ENCODE peak calls at places on chromosomes 16 and 17, in six cellular contexts. One of them, this sample, is unnamed.

GRCh38 chr16:66427036-66427446 is at the start of gene BEAN1:
- DNase-seq in cardiac muscle cell: peak; percentile 54
- DNase-seq in head of caudate nucleus: no peak
- DNase-seq in M059J: peak; percentile 33
- DNase-seq in activated naive CD8-positive, alpha-beta T cell treated with anti-CD3 and anti-CD28 coated beads, Interleukin-2, amount 50 U/mL, for 16 hours: no peak
- DNase-seq in stimulated activated CD4-positive, alpha-beta T cell treated with anti-CD3 and anti-CD28 coated beads, Interleukin-12 subunit alpha, Interleukin-12 subunit beta, amount 100 ng/mL, for 4 hours: no peak
- DNase-seq in this sample: peak; percentile 44

GRCh38 chr16:2026461-2027023 is at the start of gene NHERF2:
- DNase-seq in activated naive CD8-positive, alpha-beta T cell treated with anti-CD3 and anti-CD28 coated beads, Interleukin-2, amount 50 U/mL, for 16 hours: no peak
- DNase-seq in cardiac muscle cell: peak; percentile 31
- DNase-seq in stimulated activated CD4-positive, alpha-beta T cell treated with anti-CD3 and anti-CD28 coated beads, Interleukin-12 subunit alpha, Interleukin-12 subunit beta, amount 100 ng/mL, for 4 hours: no peak
- DNase-seq in head of caudate nucleus: no peak
- DNase-seq in M059J: no peak
- DNase-seq in this sample: peak; percentile 62

GRCh38 chr16:49826515-49826914 is 29.4 kb downstream of the ZNF423 start:
- DNase-seq in M059J: no peak
- DNase-seq in activated naive CD8-positive, alpha-beta T cell treated with anti-CD3 and anti-CD28 coated beads, Interleukin-2, amount 50 U/mL, for 16 hours: no peak
- DNase-seq in head of caudate nucleus: no peak
- DNase-seq in stimulated activated CD4-positive, alpha-beta T cell treated with anti-CD3 and anti-CD28 coated beads, Interleukin-12 subunit alpha, Interleukin-12 subunit beta, amount 100 ng/mL, for 4 hours: no peak
- DNase-seq in cardiac muscle cell: no peak
- DNase-seq in this sample: peak; percentile 69

GRCh38 chr17:83151442-83152220 is 72.2 kb downstream of the METRNL start:
- DNase-seq in M059J: no peak
- DNase-seq in activated naive CD8-positive, alpha-beta T cell treated with anti-CD3 and anti-CD28 coated beads, Interleukin-2, amount 50 U/mL, for 16 hours: no peak
- DNase-seq in cardiac muscle cell: no peak
- DNase-seq in stimulated activated CD4-positive, alpha-beta T cell treated with anti-CD3 and anti-CD28 coated beads, Interleukin-12 subunit alpha, Interleukin-12 subunit beta, amount 100 ng/mL, for 4 hours: no peak
- DNase-seq in head of caudate nucleus: no peak
- DNase-seq in this sample: no peak

GRCh38 chr17:14741516-14741915 is 440.6 kb downstream of the HS3ST3B1 start:
- DNase-seq in activated naive CD8-positive, alpha-beta T cell treated with anti-CD3 and anti-CD28 coated beads, Interleukin-2, amount 50 U/mL, for 16 hours: no peak
- DNase-seq in cardiac muscle cell: peak; percentile 29
- DNase-seq in M059J: peak; percentile 31
- DNase-seq in head of caudate nucleus: no peak
- DNase-seq in stimulated activated CD4-positive, alpha-beta T cell treated with anti-CD3 and anti-CD28 coated beads, Interleukin-12 subunit alpha, Interleukin-12 subunit beta, amount 100 ng/mL, for 4 hours: no peak
- DNase-seq in this sample: no peak

GRCh38 chr17:40547785-40548478 is 17.3 kb downstream of the CCR7 start:
- DNase-seq in stimulated activated CD4-positive, alpha-beta T cell treated with anti-CD3 and anti-CD28 coated beads, Interleukin-12 subunit alpha, Interleukin-12 subunit beta, amount 100 ng/mL, for 4 hours: no peak
- DNase-seq in M059J: no peak
- DNase-seq in cardiac muscle cell: no peak
- DNase-seq in activated naive CD8-positive, alpha-beta T cell treated with anti-CD3 and anti-CD28 coated beads, Interleukin-2, amount 50 U/mL, for 16 hours: no peak
- DNase-seq in head of caudate nucleus: no peak
- DNase-seq in this sample: no peak

GRCh38 chr16:57245472-57246113 is 534 bp downstream of the ARL2BP start:
- DNase-seq in cardiac muscle cell: no peak
- DNase-seq in M059J: peak; percentile 12
- DNase-seq in stimulated activated CD4-positive, alpha-beta T cell treated with anti-CD3 and anti-CD28 coated beads, Interleukin-12 subunit alpha, Interleukin-12 subunit beta, amount 100 ng/mL, for 4 hours: no peak
- DNase-seq in head of caudate nucleus: no peak
- DNase-seq in activated naive CD8-positive, alpha-beta T cell treated with anti-CD3 and anti-CD28 coated beads, Interleukin-2, amount 50 U/mL, for 16 hours: no peak
- DNase-seq in this sample: peak; percentile 31

GRCh38 chr16:11675561-11676511 is 7.6 kb downstream of the SNN start:
- DNase-seq in M059J: peak; percentile 38
- DNase-seq in cardiac muscle cell: no peak
- DNase-seq in activated naive CD8-positive, alpha-beta T cell treated with anti-CD3 and anti-CD28 coated beads, Interleukin-2, amount 50 U/mL, for 16 hours: no peak
- DNase-seq in head of caudate nucleus: peak; percentile 65
- DNase-seq in stimulated activated CD4-positive, alpha-beta T cell treated with anti-CD3 and anti-CD28 coated beads, Interleukin-12 subunit alpha, Interleukin-12 subunit beta, amount 100 ng/mL, for 4 hours: no peak
- DNase-seq in this sample: no peak

GRCh38 chr17:62618647-62619412 is 8.6 kb upstream of the MRC2 start:
- DNase-seq in activated naive CD8-positive, alpha-beta T cell treated with anti-CD3 and anti-CD28 coated beads, Interleukin-2, amount 50 U/mL, for 16 hours: no peak
- DNase-seq in head of caudate nucleus: no peak
- DNase-seq in cardiac muscle cell: peak; percentile 9
- DNase-seq in stimulated activated CD4-positive, alpha-beta T cell treated with anti-CD3 and anti-CD28 coated beads, Interleukin-12 subunit alpha, Interleukin-12 subunit beta, amount 100 ng/mL, for 4 hours: no peak
- DNase-seq in M059J: no peak
- DNase-seq in this sample: no peak

GRCh38 chr17:63516910-63517824 is 6.0 kb upstream of the KCNH6 start:
- DNase-seq in activated naive CD8-positive, alpha-beta T cell treated with anti-CD3 and anti-CD28 coated beads, Interleukin-2, amount 50 U/mL, for 16 hours: no peak
- DNase-seq in head of caudate nucleus: no peak
- DNase-seq in cardiac muscle cell: peak; percentile 29
- DNase-seq in M059J: peak; percentile 89
- DNase-seq in stimulated activated CD4-positive, alpha-beta T cell treated with anti-CD3 and anti-CD28 coated beads, Interleukin-12 subunit alpha, Interleukin-12 subunit beta, amount 100 ng/mL, for 4 hours: no peak
- DNase-seq in this sample: no peak

GRCh38 chr17:44940321-44940720 is 7.3 kb downstream of the KIF18B start:
- DNase-seq in head of caudate nucleus: no peak
- DNase-seq in M059J: peak; percentile 40
- DNase-seq in cardiac muscle cell: peak; percentile 70
- DNase-seq in activated naive CD8-positive, alpha-beta T cell treated with anti-CD3 and anti-CD28 coated beads, Interleukin-2, amount 50 U/mL, for 16 hours: no peak
- DNase-seq in stimulated activated CD4-positive, alpha-beta T cell treated with anti-CD3 and anti-CD28 coated beads, Interleukin-12 subunit alpha, Interleukin-12 subunit beta, amount 100 ng/mL, for 4 hours: no peak
- DNase-seq in this sample: no peak

GRCh38 chr16:89155851-89156739 is 15.5 kb upstream of the CDH15 start:
- DNase-seq in cardiac muscle cell: peak; percentile 21
- DNase-seq in stimulated activated CD4-positive, alpha-beta T cell treated with anti-CD3 and anti-CD28 coated beads, Interleukin-12 subunit alpha, Interleukin-12 subunit beta, amount 100 ng/mL, for 4 hours: no peak
- DNase-seq in M059J: no peak
- DNase-seq in activated naive CD8-positive, alpha-beta T cell treated with anti-CD3 and anti-CD28 coated beads, Interleukin-2, amount 50 U/mL, for 16 hours: no peak
- DNase-seq in head of caudate nucleus: no peak
- DNase-seq in this sample: no peak

GRCh38 chr17:32870969-32871368 is 6.0 kb downstream of the MYO1D start:
- DNase-seq in M059J: no peak
- DNase-seq in activated naive CD8-positive, alpha-beta T cell treated with anti-CD3 and anti-CD28 coated beads, Interleukin-2, amount 50 U/mL, for 16 hours: no peak
- DNase-seq in stimulated activated CD4-positive, alpha-beta T cell treated with anti-CD3 and anti-CD28 coated beads, Interleukin-12 subunit alpha, Interleukin-12 subunit beta, amount 100 ng/mL, for 4 hours: no peak
- DNase-seq in cardiac muscle cell: peak; percentile 30
- DNase-seq in head of caudate nucleus: no peak
- DNase-seq in this sample: no peak

GRCh38 chr17:80859004-80859941 is 132.4 kb upstream of the CHMP6 start:
- DNase-seq in M059J: peak; percentile 93
- DNase-seq in activated naive CD8-positive, alpha-beta T cell treated with anti-CD3 and anti-CD28 coated beads, Interleukin-2, amount 50 U/mL, for 16 hours: no peak
- DNase-seq in cardiac muscle cell: peak; percentile 88
- DNase-seq in head of caudate nucleus: peak; percentile 83
- DNase-seq in stimulated activated CD4-positive, alpha-beta T cell treated with anti-CD3 and anti-CD28 coated beads, Interleukin-12 subunit alpha, Interleukin-12 subunit beta, amount 100 ng/mL, for 4 hours: no peak
- DNase-seq in this sample: peak; percentile 78

GRCh38 chr16:67481561-67482259 is 753 bp upstream of the ATP6V0D1 start:
- DNase-seq in stimulated activated CD4-positive, alpha-beta T cell treated with anti-CD3 and anti-CD28 coated beads, Interleukin-12 subunit alpha, Interleukin-12 subunit beta, amount 100 ng/mL, for 4 hours: peak; percentile 43
- DNase-seq in activated naive CD8-positive, alpha-beta T cell treated with anti-CD3 and anti-CD28 coated beads, Interleukin-2, amount 50 U/mL, for 16 hours: no peak
- DNase-seq in M059J: peak; percentile 12
- DNase-seq in head of caudate nucleus: peak; percentile 45
- DNase-seq in cardiac muscle cell: peak; percentile 45
- DNase-seq in this sample: peak; percentile 77

GRCh38 chr16:56191807-56192643 is 736 bp downstream of the GNAO1 start:
- DNase-seq in M059J: peak; percentile 32
- DNase-seq in head of caudate nucleus: peak; percentile 61
- DNase-seq in cardiac muscle cell: no peak
- DNase-seq in activated naive CD8-positive, alpha-beta T cell treated with anti-CD3 and anti-CD28 coated beads, Interleukin-2, amount 50 U/mL, for 16 hours: no peak
- DNase-seq in stimulated activated CD4-positive, alpha-beta T cell treated with anti-CD3 and anti-CD28 coated beads, Interleukin-12 subunit alpha, Interleukin-12 subunit beta, amount 100 ng/mL, for 4 hours: no peak
- DNase-seq in this sample: no peak

GRCh38 chr16:12097523-12098428 is 121.2 kb downstream of the SNX29 start:
- DNase-seq in M059J: peak; percentile 44
- DNase-seq in cardiac muscle cell: peak; percentile 64
- DNase-seq in stimulated activated CD4-positive, alpha-beta T cell treated with anti-CD3 and anti-CD28 coated beads, Interleukin-12 subunit alpha, Interleukin-12 subunit beta, amount 100 ng/mL, for 4 hours: no peak
- DNase-seq in head of caudate nucleus: peak; percentile 82
- DNase-seq in activated naive CD8-positive, alpha-beta T cell treated with anti-CD3 and anti-CD28 coated beads, Interleukin-2, amount 50 U/mL, for 16 hours: no peak
- DNase-seq in this sample: peak; percentile 44

GRCh38 chr17:19262650-19263620 is 25.8 kb downstream of the EPN2 start:
- DNase-seq in stimulated activated CD4-positive, alpha-beta T cell treated with anti-CD3 and anti-CD28 coated beads, Interleukin-12 subunit alpha, Interleukin-12 subunit beta, amount 100 ng/mL, for 4 hours: no peak
- DNase-seq in activated naive CD8-positive, alpha-beta T cell treated with anti-CD3 and anti-CD28 coated beads, Interleukin-2, amount 50 U/mL, for 16 hours: no peak
- DNase-seq in cardiac muscle cell: peak; percentile 49
- DNase-seq in M059J: peak; percentile 25
- DNase-seq in head of caudate nucleus: no peak
- DNase-seq in this sample: peak; percentile 51

GRCh38 chr17:16371742-16372141 is 9.1 kb upstream of the UBB start:
- DNase-seq in head of caudate nucleus: no peak
- DNase-seq in activated naive CD8-positive, alpha-beta T cell treated with anti-CD3 and anti-CD28 coated beads, Interleukin-2, amount 50 U/mL, for 16 hours: no peak
- DNase-seq in cardiac muscle cell: peak; percentile 55
- DNase-seq in M059J: peak; percentile 67
- DNase-seq in stimulated activated CD4-positive, alpha-beta T cell treated with anti-CD3 and anti-CD28 coated beads, Interleukin-12 subunit alpha, Interleukin-12 subunit beta, amount 100 ng/mL, for 4 hours: no peak
- DNase-seq in this sample: peak; percentile 20

This sample was measured in lung microvascular endothelial cell.